ENCODE peak calls at places on chromosomes 1 and 21, in nine cellular contexts. C is PC-3, X is GM23248, Z is HCT116, H is hepatocyte, L is MM.1S, A is PC-9, I is GM23338, U is Karpas-422. T is an unnamed sample. For H3K9me2, the result is how much of the 10 kb centered on the place peaks cover.

GRCh38 chr1:228074954-228075730 is 7.4 kb upstream of the ARF1 start:
- DNase-seq in C (no peak), X (no peak), Z (no peak), H (no peak), L (no peak), A (no peak), I (peak), U (no peak), T (no peak)

GRCh38 chr1:235919797-235920475 is 53.2 kb upstream of the LYST start:
- DNase-seq in C (peak), X (peak), Z (no peak), H (peak), L (no peak), A (peak), I (no peak), U (no peak), T (no peak)

GRCh38 chr1:168266644-168267186 is 14.0 kb upstream of the TBX19 start:
- DNase-seq in C (peak), X (peak), Z (no peak), H (no peak), L (no peak), A (no peak), I (no peak), U (no peak), T (no peak)

GRCh38 chr1:64881281-64881680 is 85.1 kb downstream of the JAK1 start:
- DNase-seq in C (peak), X (peak), Z (no peak), H (no peak), L (no peak), A (no peak), I (no peak), U (no peak), T (no peak)

GRCh38 chr1:178189814-178190213 is 95.9 kb downstream of the RASAL2 start:
- DNase-seq in C (peak), X (peak), Z (peak), H (peak), L (peak), A (no peak), I (peak), U (peak), T (peak)

GRCh38 chr21:16116798-16117197 is 387.0 kb downstream of the USP25 start:
- DNase-seq in C (peak), X (peak), Z (no peak), H (no peak), L (no peak), A (no peak), I (no peak), U (no peak), T (no peak)

GRCh38 chr1:42765832-42766722 is 751 bp downstream of the P3H1 start:
- DNase-seq in C (peak), X (peak), Z (peak), H (peak), L (peak), A (no peak), I (peak), U (peak), T (peak)

GRCh38 chr1:221509575-221510360 is 232.1 kb downstream of the DUSP10 start:
- DNase-seq in C (no peak), X (no peak), Z (no peak), H (no peak), L (no peak), A (no peak), I (no peak), U (no peak), T (no peak)

GRCh38 chr1:92030701-92031107 is 919 bp downstream of the EPHX4 start:
- DNase-seq in C (peak), X (peak), Z (peak), H (peak), L (no peak), A (peak), I (peak), U (no peak), T (no peak)

GRCh38 chr1:15616704-15617172 is 520 bp upstream of the DDI2 start:
- DNase-seq in C (no peak), X (peak), Z (no peak), H (peak), L (no peak), A (no peak), I (peak), U (no peak), T (no peak)

GRCh38 chr1:103901072-103901471 is 151.4 kb downstream of the AMY1C start:
- DNase-seq in C (no peak), X (no peak), Z (no peak), H (no peak), L (no peak), A (no peak), I (no peak), U (no peak), T (no peak)

GRCh38 chr21:43880111-43880985 is 15.3 kb downstream of the AGPAT3 start:
- DNase-seq in C (peak), X (peak), Z (peak), H (no peak), L (no peak), A (peak), I (peak), U (no peak), T (no peak)

GRCh38 chr1:161031874-161032273 is 6.9 kb downstream of the TSTD1 start:
- DNase-seq in C (no peak), X (no peak), Z (no peak), H (no peak), L (peak), A (no peak), I (no peak), U (peak), T (no peak)

GRCh38 chr1:168159251-168159650 is 19.5 kb upstream of the TIPRL start:
- DNase-seq in C (no peak), X (no peak), Z (no peak), H (no peak), L (no peak), A (no peak), I (no peak), U (no peak), T (no peak)

GRCh38 chr1:210222288-210223006 is 10.1 kb upstream of the SERTAD4 start:
- DNase-seq in C (peak), X (no peak), Z (no peak), H (peak), L (no peak), A (peak), I (peak), U (no peak), T (no peak)

GRCh38 chr1:235277709-235278108 is 50.3 kb downstream of the ARID4B start:
- DNase-seq in C (no peak), X (peak), Z (no peak), H (no peak), L (no peak), A (no peak), I (no peak), U (no peak), T (no peak)

GRCh38 chr1:81604982-81605381 is 195.8 kb upstream of the ADGRL2 start:
- DNase-seq in C (no peak), X (no peak), Z (no peak), H (no peak), L (no peak), A (no peak), I (peak), U (no peak), T (no peak)

GRCh38 chr1:152768847-152769533 is 6.0 kb upstream of the LCE1F start:
- DNase-seq in C (no peak), X (peak), Z (no peak), H (no peak), L (no peak), A (no peak), I (peak), U (no peak), T (no peak)

GRCh38 chr1:227240983-227241382 is 77.3 kb downstream of the CDC42BPA start:
- DNase-seq in C (no peak), X (no peak), Z (no peak), H (no peak), L (no peak), A (no peak), I (no peak), U (no peak), T (no peak)

GRCh38 chr21:33231526-33231925 is 1.8 kb downstream of the IFNAR2 start:
- DNase-seq in C (no peak), X (no peak), Z (no peak), H (no peak), L (no peak), A (no peak), I (no peak), U (no peak), T (no peak)

GRCh38 chr1:16984717-16985116 is 4.3 kb upstream of the MFAP2 start:
- DNase-seq in C (peak), X (peak), Z (no peak), H (peak), L (no peak), A (peak), I (no peak), U (no peak), T (no peak)

GRCh38 chr1:98919211-98919610 is 85.5 kb downstream of the PLPPR5 start:
- DNase-seq in C (peak), X (no peak), Z (no peak), H (no peak), L (no peak), A (no peak), I (no peak), U (no peak), T (no peak)

GRCh38 chr1:212234431-212235298 is 50.5 kb upstream of the PPP2R5A start:
- DNase-seq in C (peak), X (peak), Z (peak), H (peak), L (peak), A (peak), I (no peak), U (no peak), T (no peak)

GRCh38 chr1:2312589-2313301 is 78.6 kb downstream of the MORN1 start:
- DNase-seq in C (no peak), X (peak), Z (no peak), H (no peak), L (no peak), A (no peak), I (no peak), U (no peak), T (no peak)

GRCh38 chr1:157105988-157106812 is 6.6 kb upstream of the ETV3L start:
- DNase-seq in C (peak), X (peak), Z (no peak), H (peak), L (peak), A (peak), I (no peak), U (no peak), T (no peak)

GRCh38 chr1:36752891-36753361 is 270.2 kb upstream of the CSF3R start:
- DNase-seq in C (peak), X (no peak), Z (no peak), H (no peak), L (no peak), A (peak), I (no peak), U (no peak), T (no peak)

DNA sequence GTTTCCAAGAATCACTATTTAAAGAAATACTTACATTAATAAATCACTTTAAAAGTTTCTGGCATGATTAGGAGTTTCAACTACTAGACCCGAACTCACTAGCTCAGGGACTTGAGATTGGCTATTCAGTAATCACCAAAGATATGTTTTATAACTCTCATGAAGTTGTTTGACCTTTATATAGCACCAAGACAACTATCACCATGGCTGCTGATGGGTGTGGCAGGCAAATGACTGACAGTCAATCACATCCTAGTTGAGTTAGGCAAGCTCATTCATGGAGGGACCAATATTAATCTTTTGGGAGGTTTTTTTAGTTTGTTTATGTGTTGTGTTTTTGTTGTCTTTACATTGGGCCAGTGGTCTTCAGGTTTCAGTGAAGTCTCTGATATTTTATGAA is 376.3 kb upstream of the C1orf87 start:
- DNase-seq in C (no peak), X (no peak), Z (no peak), H (no peak), L (no peak), A (no peak), I (no peak), U (no peak), T (no peak)
- H3K9me2 ChIP-seq in C (under half), X (under half), Z (under half), H (under half), L (under half), A (under half), I (under half), U (under half), T (under half)

GRCh38 chr1:230983811-230984210 is 4.9 kb downstream of the ARV1 start:
- DNase-seq in C (no peak), X (no peak), Z (no peak), H (no peak), L (no peak), A (no peak), I (no peak), U (no peak), T (no peak)

GRCh38 chr1:230987446-230987845 is 8.6 kb downstream of the ARV1 start:
- DNase-seq in C (no peak), X (no peak), Z (no peak), H (no peak), L (no peak), A (no peak), I (no peak), U (no peak), T (no peak)

GRCh38 chr1:230982698-230983097 is 3.8 kb downstream of the ARV1 start:
- DNase-seq in C (no peak), X (peak), Z (no peak), H (no peak), L (no peak), A (no peak), I (no peak), U (no peak), T (no peak)

GRCh38 chr1:230986976-230987375 is 8.1 kb downstream of the ARV1 start:
- DNase-seq in C (peak), X (peak), Z (no peak), H (no peak), L (no peak), A (no peak), I (no peak), U (no peak), T (no peak)

DNA sequence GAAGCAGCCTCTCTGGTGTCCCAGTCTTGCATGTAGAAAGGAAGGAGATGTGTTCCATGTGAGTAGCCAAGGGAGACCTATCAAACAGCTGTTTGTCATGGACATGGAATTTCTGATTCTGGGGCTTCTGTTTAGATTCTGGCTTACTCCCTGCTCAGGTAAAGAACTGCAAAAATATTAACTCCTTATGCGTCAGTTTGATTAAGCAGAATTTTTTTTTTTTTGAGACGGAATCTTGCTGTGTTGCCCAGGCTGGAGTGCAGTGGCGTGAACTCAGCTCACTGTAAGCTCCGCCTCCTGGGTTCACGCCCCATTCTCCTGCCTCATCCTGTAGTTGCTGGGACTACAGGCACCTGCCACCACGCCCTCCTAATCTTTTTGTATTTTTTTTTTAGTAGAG is 6.8 kb downstream of the ARV1 start:
- DNase-seq in C (no peak), X (no peak), Z (no peak), H (no peak), L (no peak), A (no peak), I (no peak), U (no peak), T (no peak)
- H3K9me2 ChIP-seq in C (under half), X (under half), Z (under half), H (under half), L (under half), A (under half), I (under half), U (under half), T (under half)

GRCh38 chr21:42313501-42313969 is 1.7 kb downstream of the TFF3 start:
- DNase-seq in C (no peak), X (no peak), Z (no peak), H (no peak), L (peak), A (no peak), I (peak), U (no peak), T (no peak)

GRCh38 chr21:42312626-42313104 is 2.5 kb downstream of the TFF3 start:
- DNase-seq in C (no peak), X (no peak), Z (no peak), H (no peak), L (no peak), A (no peak), I (no peak), U (no peak), T (no peak)

GRCh38 chr21:42310411-42311001 is 4.7 kb downstream of the TFF3 start:
- DNase-seq in C (no peak), X (no peak), Z (no peak), H (no peak), L (no peak), A (no peak), I (no peak), U (no peak), T (no peak)

GRCh38 chr21:42311160-42311559 is 4.0 kb downstream of the TFF3 start:
- DNase-seq in C (no peak), X (no peak), Z (no peak), H (no peak), L (no peak), A (no peak), I (no peak), U (no peak), T (no peak)

DNA sequence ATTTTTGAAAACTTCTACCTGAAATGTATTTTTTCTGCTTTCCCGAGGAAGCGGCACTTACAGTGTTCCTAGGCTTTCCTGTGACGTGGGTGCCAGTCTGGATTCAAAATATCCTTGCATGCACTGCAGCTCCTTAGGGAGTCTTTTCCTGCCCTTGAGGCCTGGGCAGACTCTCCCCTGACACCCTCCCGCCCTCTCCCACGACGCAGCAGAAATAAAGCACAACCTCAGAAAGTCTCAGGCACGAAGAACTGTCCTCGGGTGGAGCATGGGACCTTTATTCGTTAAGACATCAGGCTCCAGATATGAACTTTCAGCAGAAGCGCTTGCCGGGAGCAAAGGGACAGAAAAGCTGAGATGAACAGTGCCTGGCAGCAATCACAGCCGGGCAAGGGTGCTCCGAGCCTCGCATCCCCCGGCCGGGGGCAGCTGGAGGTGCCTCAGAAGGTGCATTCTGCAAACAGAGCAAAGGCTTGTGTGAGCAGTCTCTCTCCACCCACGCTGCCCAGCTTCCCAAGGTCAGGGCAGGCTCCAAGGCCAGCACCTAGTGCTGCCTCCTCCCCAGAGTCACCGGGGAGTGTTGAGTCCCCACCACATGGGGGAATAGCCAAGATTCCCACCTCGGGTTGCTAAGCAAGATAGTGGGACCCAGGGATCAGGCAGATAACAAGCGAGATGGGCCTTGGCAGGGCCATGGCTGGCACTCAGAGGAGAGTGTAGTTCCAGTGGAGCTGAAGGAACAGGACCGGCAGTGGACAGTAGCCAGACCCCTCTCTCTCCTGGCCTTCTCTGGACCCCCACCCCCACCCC is 3.2 kb downstream of the TFF3 start:
- DNase-seq in C (no peak), X (no peak), Z (no peak), H (no peak), L (no peak), A (no peak), I (no peak), U (no peak), T (no peak)
- H3K9me2 ChIP-seq in C (under half), X (under half), Z (under half), H (under half), L (under half), A (under half), I (under half), U (under half), T (under half)

DNA sequence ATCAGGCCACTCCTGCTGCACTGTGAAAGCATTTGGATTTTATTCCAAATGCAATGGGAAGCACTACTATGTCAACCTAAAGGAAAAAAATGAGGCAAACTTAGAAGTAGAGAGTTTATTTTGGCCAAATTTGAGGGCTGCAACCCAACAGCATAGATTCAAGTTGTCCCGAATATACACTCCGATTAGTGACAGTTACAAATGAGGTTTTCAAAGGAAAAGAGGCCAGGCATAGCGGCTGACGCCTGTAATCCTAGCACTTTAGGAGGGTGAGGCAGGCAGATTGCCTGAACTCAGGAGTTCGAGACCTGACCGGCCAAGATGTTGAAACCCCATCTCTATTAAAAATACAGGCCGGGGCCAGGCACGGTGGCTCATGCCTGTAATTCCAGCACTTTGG is 78.9 kb upstream of the PUM1 start:
- DNase-seq in C (no peak), X (no peak), Z (no peak), H (no peak), L (no peak), A (no peak), I (no peak), U (no peak), T (no peak)
- H3K9me2 ChIP-seq in C (under half), X (under half), Z (under half), H (under half), L (under half), A (under half), I (under half), U (under half), T (under half)

GRCh38 chr1:214720561-214720960 is 117.6 kb downstream of the CENPF start:
- DNase-seq in C (no peak), X (peak), Z (no peak), H (no peak), L (no peak), A (no peak), I (no peak), U (peak), T (no peak)
- H3K9me2 ChIP-seq in C (under half), X (under half), Z (under half), H (under half), L (under half), A (under half), I (under half), U (under half), T (under half)

GRCh38 chr1:6602669-6603423 is at the start of gene KLHL21:
- DNase-seq in C (peak), X (peak), Z (peak), H (peak), L (peak), A (peak), I (peak), U (peak), T (peak)
- H3K9me2 ChIP-seq in C (under half), X (under half), Z (under half), H (under half), L (under half), A (under half), I (under half), U (under half), T (under half)

GRCh38 chr1:207085887-207086286 is 2.8 kb upstream of the C4BPB start:
- DNase-seq in C (no peak), X (no peak), Z (no peak), H (no peak), L (no peak), A (no peak), I (peak), U (no peak), T (no peak)
- H3K9me2 ChIP-seq in C (under half), X (under half), Z (under half), H (under half), L (under half), A (under half), I (under half), U (under half), T (under half)

GRCh38 chr1:41370225-41370624 is 9.0 kb downstream of the FOXO6 start:
- DNase-seq in C (no peak), X (no peak), Z (no peak), H (no peak), L (no peak), A (no peak), I (no peak), U (no peak), T (no peak)
- H3K9me2 ChIP-seq in C (under half), X (under half), Z (under half), H (under half), L (under half), A (under half), I (under half), U (under half), T (under half)

GRCh38 chr21:45330075-45330781 is 42.5 kb upstream of the POFUT2 start:
- DNase-seq in C (peak), X (peak), Z (no peak), H (peak), L (no peak), A (peak), I (no peak), U (no peak), T (no peak)
- H3K9me2 ChIP-seq in C (under half), X (under half), Z (under half), H (under half), L (under half), A (under half), I (under half), U (under half), T (under half)